ENCODE peak calls at places on chromosomes 1 and 21, in seven cellular contexts. P is omental fat pad, G is amygdala, F is fibroblast of lung, I is LHCN-M2, S is germinal center, X is H7. V is an unnamed sample.

GRCh38 chr1:182355718-182356098 is 35.9 kb downstream of the GLUL start:
- DNase-seq in P (no peak), G (no peak), F (no peak), I (no peak), S (no peak), X (no peak), V (no peak)

GRCh38 chr1:229950020-229950419 is 117.0 kb upstream of the GALNT2 start:
- DNase-seq in P (no peak), G (no peak), F (no peak), I (no peak), S (no peak), X (no peak), V (no peak)

GRCh38 chr1:64155285-64155684 is 48.1 kb upstream of the UBE2U start:
- DNase-seq in P (no peak), G (no peak), F (no peak), I (no peak), S (no peak), X (peak; percentile 14), V (no peak)

GRCh38 chr1:111334169-111334568 is 43.5 kb downstream of the CHIA start:
- DNase-seq in P (no peak), G (no peak), F (peak; percentile 36), I (peak; percentile 18), S (peak; percentile 57), X (peak; percentile 72), V (peak; percentile 57)

GRCh38 chr1:20430355-20431290 is 55.4 kb downstream of the CAMK2N1 start:
- DNase-seq in P (no peak), G (peak; percentile 24), F (no peak), I (no peak), S (peak; percentile 64), X (peak; percentile 93), V (peak; percentile 68)

GRCh38 chr1:56436912-56437403 is 142.4 kb downstream of the PLPP3 start:
- DNase-seq in P (no peak), G (peak; percentile 39), F (no peak), I (no peak), S (no peak), X (peak; percentile 63), V (no peak)

GRCh38 chr1:234605983-234606730 is 3.8 kb downstream of the IRF2BP2 start:
- DNase-seq in P (no peak), G (no peak), F (peak; percentile 62), I (peak; percentile 72), S (peak; percentile 30), X (no peak), V (no peak)

GRCh38 chr1:150555971-150556865 is 7.0 kb downstream of the ADAMTSL4 start:
- DNase-seq in P (no peak), G (no peak), F (no peak), I (no peak), S (no peak), X (peak; percentile 70), V (no peak)

GRCh38 chr1:207753611-207754010 is 1.8 kb downstream of the CD46 start:
- DNase-seq in P (no peak), G (no peak), F (no peak), I (no peak), S (no peak), X (no peak), V (no peak)

GRCh38 chr1:60151311-60151710 is 77.7 kb upstream of the C1orf87 start:
- DNase-seq in P (no peak), G (no peak), F (no peak), I (no peak), S (no peak), X (no peak), V (no peak)

GRCh38 chr1:159860456-159860855 is 2.0 kb downstream of the VSIG8 start:
- DNase-seq in P (no peak), G (no peak), F (no peak), I (no peak), S (no peak), X (no peak), V (no peak)

GRCh38 chr21:25183577-25183976 is 423.7 kb downstream of the MRPL39 start:
- DNase-seq in P (no peak), G (no peak), F (no peak), I (no peak), S (no peak), X (no peak), V (no peak)

GRCh38 chr1:215932558-215932957 is 365.5 kb downstream of the KCTD3 start:
- DNase-seq in P (no peak), G (no peak), F (no peak), I (no peak), S (no peak), X (no peak), V (no peak)

GRCh38 chr1:25068829-25069228 is 138.8 kb upstream of the RUNX3 start:
- DNase-seq in P (no peak), G (no peak), F (no peak), I (no peak), S (peak; percentile 17), X (no peak), V (peak; percentile 49)

GRCh38 chr1:93255222-93256079 is 74.9 kb downstream of the CCDC18 start:
- DNase-seq in P (no peak), G (no peak), F (peak; percentile 86), I (peak; percentile 80), S (no peak), X (no peak), V (no peak)

GRCh38 chr1:2449636-2450454 is 26.2 kb upstream of the PLCH2 start:
- DNase-seq in P (no peak), G (peak; percentile 17), F (no peak), I (peak; percentile 42), S (no peak), X (peak; percentile 73), V (no peak)

GRCh38 chr1:154788886-154789285 is 81.2 kb downstream of the KCNN3 start:
- DNase-seq in P (no peak), G (no peak), F (no peak), I (no peak), S (no peak), X (no peak), V (no peak)

GRCh38 chr1:21307663-21308062 is 17.4 kb upstream of the ECE1 start:
- DNase-seq in P (no peak), G (no peak), F (no peak), I (no peak), S (no peak), X (peak; percentile 81), V (no peak)

GRCh38 chr1:105608713-105609112 is 1447.8 kb upstream of the PRMT6 start:
- DNase-seq in P (no peak), G (no peak), F (no peak), I (no peak), S (no peak), X (no peak), V (no peak)

GRCh38 chr21:45800339-45801080 is 157.0 kb downstream of the PCBP3 start:
- DNase-seq in P (no peak), G (no peak), F (no peak), I (no peak), S (no peak), X (peak; percentile 47), V (no peak)

GRCh38 chr1:78501203-78501602 is 10.4 kb downstream of the PTGFR start:
- DNase-seq in P (no peak), G (no peak), F (no peak), I (no peak), S (no peak), X (no peak), V (no peak)

GRCh38 chr1:2174348-2175054 is 20.1 kb downstream of the FAAP20 start:
- DNase-seq in P (no peak), G (peak; percentile 34), F (peak; percentile 52), I (peak; percentile 44), S (peak; percentile 67), X (peak; percentile 99), V (peak; percentile 82)

GRCh38 chr1:196403803-196404690 is 204.2 kb downstream of the KCNT2 start:
- DNase-seq in P (no peak), G (no peak), F (peak; percentile 97), I (peak; percentile 29), S (no peak), X (no peak), V (no peak)

GRCh38 chr1:58584082-58584895 is 7.2 kb upstream of the TACSTD2 start:
- DNase-seq in P (no peak), G (no peak), F (peak; percentile 97), I (peak; percentile 98), S (no peak), X (no peak), V (peak; percentile 39)

GRCh38 chr1:231563253-231563652 is 34.8 kb downstream of the TSNAX start:
- DNase-seq in P (no peak), G (no peak), F (no peak), I (no peak), S (no peak), X (no peak), V (no peak)

GRCh38 chr1:213284626-213285025 is 233.6 kb downstream of the RPS6KC1 start:
- DNase-seq in P (no peak), G (no peak), F (peak; percentile 64), I (peak; percentile 47), S (no peak), X (no peak), V (no peak)

GRCh38 chr1:42317308-42317707 is 17.7 kb downstream of the FOXJ3 start:
- DNase-seq in P (no peak), G (no peak), F (no peak), I (no peak), S (no peak), X (no peak), V (no peak)

GRCh38 chr1:117930484-117930883 is 945 bp downstream of the WDR3 start:
- DNase-seq in P (no peak), G (no peak), F (peak; percentile 4), I (no peak), S (peak; percentile 2), X (peak; percentile 2), V (no peak)

GRCh38 chr1:33086384-33086850 is 5.5 kb downstream of the AZIN2 start:
- DNase-seq in P (peak; percentile 35), G (peak; percentile 34), F (peak; percentile 72), I (peak; percentile 67), S (no peak), X (peak; percentile 79), V (peak; percentile 62)

GRCh38 chr1:47852006-47852686 is 145.0 kb downstream of the TRABD2B start:
- DNase-seq in P (no peak), G (no peak), F (no peak), I (no peak), S (no peak), X (no peak), V (no peak)

GRCh38 chr1:1019122-1019999 is 559 bp upstream of the AGRN start:
- DNase-seq in P (peak; percentile 44), G (peak; percentile 85), F (peak; percentile 73), I (peak; percentile 71), S (peak; percentile 91), X (peak; percentile 99), V (peak; percentile 95)

GRCh38 chr1:93666613-93667384 is 14.8 kb downstream of the BCAR3 start:
- DNase-seq in P (no peak), G (no peak), F (peak; percentile 73), I (peak; percentile 80), S (no peak), X (peak; percentile 54), V (no peak)

GRCh38 chr1:59018860-59019259 is 235.0 kb upstream of the JUN start:
- DNase-seq in P (no peak), G (no peak), F (no peak), I (no peak), S (no peak), X (no peak), V (no peak)

GRCh38 chr1:226481133-226481532 is 67.4 kb upstream of the STUM start:
- DNase-seq in P (no peak), G (no peak), F (no peak), I (no peak), S (no peak), X (no peak), V (no peak)